ENCODE peak calls at places on chromosomes 4 and X, in five cellular contexts. W, M, S, K and I are unnamed samples.

GRCh38 chr4:29046166-29046565 is 1674.0 kb upstream of the PCDH7 start:
- DNase-seq in W (no peak), M (no peak), S (no peak), K (no peak), I (no peak)

GRCh38 chrX:103215037-103215767 is at the start of gene BEX4:
- DNase-seq in W (no peak), M (peak), S (peak), K (no peak), I (peak)

GRCh38 chr4:78040431-78040830 is 16.7 kb upstream of the FRAS1 start:
- DNase-seq in W (no peak), M (no peak), S (no peak), K (no peak), I (no peak)

GRCh38 chr4:86452323-86452995 is 92.6 kb upstream of the MAPK10 start:
- DNase-seq in W (no peak), M (no peak), S (no peak), K (no peak), I (no peak)

GRCh38 chrX:68868902-68869800 is 40.3 kb downstream of the EFNB1 start:
- DNase-seq in W (no peak), M (no peak), S (no peak), K (no peak), I (no peak)

GRCh38 chr4:25190407-25190806 is 30.2 kb upstream of the SEPSECS start:
- DNase-seq in W (no peak), M (no peak), S (no peak), K (no peak), I (no peak)

GRCh38 chr4:84032372-84032771 is 466.7 kb downstream of the NKX6-1 start:
- DNase-seq in W (no peak), M (no peak), S (no peak), K (peak), I (no peak)

GRCh38 chr4:175745340-175745739 is 66.7 kb downstream of the GPM6A start:
- DNase-seq in W (no peak), M (no peak), S (no peak), K (no peak), I (no peak)

GRCh38 chrX:11381464-11381863 is 88.3 kb downstream of the AMELX start:
- DNase-seq in W (peak), M (no peak), S (peak), K (peak), I (peak)

GRCh38 chr4:25223770-25224375 is 10.0 kb upstream of the PI4K2B start:
- DNase-seq in W (no peak), M (peak), S (no peak), K (no peak), I (peak)

GRCh38 chr4:18100657-18101056 is 79.1 kb upstream of the LCORL start:
- DNase-seq in W (no peak), M (no peak), S (no peak), K (no peak), I (no peak)

GRCh38 chr4:125689839-125690238 is 375.1 kb downstream of the FAT4 start:
- DNase-seq in W (no peak), M (no peak), S (no peak), K (no peak), I (no peak)

GRCh38 chr4:119512398-119512797 is 116.2 kb downstream of the PDE5A start:
- DNase-seq in W (no peak), M (no peak), S (no peak), K (no peak), I (no peak)
- TF ChIP-seq POLR2A in W (no peak), M (no peak), S (no peak), K (no peak), I (no peak)

GRCh38 chrX:28922106-28922505 is 334.9 kb downstream of the IL1RAPL1 start:
- DNase-seq in W (no peak), M (no peak), S (no peak), K (no peak), I (no peak)
- TF ChIP-seq MAX in W (no peak), M (no peak), S (no peak), K (no peak), I (no peak)

GRCh38 chrX:97806238-97806637 is 922.5 kb downstream of the RPA4 start:
- DNase-seq in W (no peak), M (no peak), S (no peak), K (no peak), I (no peak)
- TF ChIP-seq JUND in W (no peak), M (no peak), S (no peak), K (no peak), I (no peak)

GRCh38 chr4:88007304-88008132 is at the start of gene PKD2:
- DNase-seq in W (no peak), M (peak), S (peak), K (no peak), I (peak)
- TF ChIP-seq POLR2A in W (peak), M (peak), S (no peak), K (peak), I (no peak)